ENCODE peak calls at places on chromosome 1, in eight cellular contexts. D is H9, W is right lobe of liver, R is A549, C is mesothelial cell of epicardium, M is AG09309, E is breast epithelium, H is stomach. B is an unnamed sample.

GRCh38 chr1:59947047-59947938 is 20.7 kb upstream of the CYP2J2 start:
- DNase-seq in D (peak; percentile 63), W (peak; percentile 66), R (peak; percentile 52), C (peak; percentile 25), M (peak; percentile 13), E (no peak), H (peak; percentile 61), B (peak; percentile 26)

GRCh38 chr1:232471250-232471649 is 158.7 kb downstream of the SIPA1L2 start:
- DNase-seq in D (no peak), W (no peak), R (no peak), C (no peak), M (no peak), E (no peak), H (no peak), B (no peak)

GRCh38 chr1:229027622-229028182 is 243.2 kb upstream of the RAB4A start:
- DNase-seq in D (no peak), W (no peak), R (no peak), C (no peak), M (peak; percentile 4), E (no peak), H (no peak), B (peak; percentile 50)

GRCh38 chr1:110196917-110197782 is 13.0 kb upstream of the KCNC4 start:
- DNase-seq in D (peak; percentile 50), W (no peak), R (peak; percentile 50), C (no peak), M (no peak), E (no peak), H (peak; percentile 37), B (no peak)

GRCh38 chr1:24555591-24556413 is at the start of gene NCMAP:
- DNase-seq in D (peak; percentile 52), W (peak; percentile 81), R (no peak), C (no peak), M (no peak), E (peak; percentile 50), H (peak; percentile 88), B (no peak)

GRCh38 chr1:156677616-156678596 is 699 bp upstream of the NES start:
- DNase-seq in D (peak; percentile 81), W (no peak), R (peak; percentile 85), C (no peak), M (peak; percentile 56), E (peak; percentile 57), H (peak; percentile 54), B (peak; percentile 84)

GRCh38 chr1:154502066-154502741 is at the start of the genes SHE and TDRD10:
- DNase-seq in D (peak; percentile 48), W (peak; percentile 53), R (no peak), C (no peak), M (no peak), E (no peak), H (no peak), B (peak; percentile 26)

GRCh38 chr1:234645474-234645953 is 35.5 kb upstream of the IRF2BP2 start:
- DNase-seq in D (no peak), W (no peak), R (no peak), C (no peak), M (no peak), E (no peak), H (no peak), B (no peak)

GRCh38 chr1:242062271-242062670 is 63.4 kb upstream of the MAP1LC3C start:
- DNase-seq in D (no peak), W (no peak), R (no peak), C (no peak), M (no peak), E (no peak), H (no peak), B (no peak)

GRCh38 chr1:78048446-78048845 is 2.7 kb downstream of the GIPC2 start:
- DNase-seq in D (no peak), W (no peak), R (no peak), C (no peak), M (no peak), E (no peak), H (no peak), B (no peak)

GRCh38 chr1:223846668-223847007 is 891 bp upstream of the TP53BP2 start:
- DNase-seq in D (no peak), W (peak; percentile 61), R (peak; percentile 42), C (no peak), M (no peak), E (no peak), H (no peak), B (peak; percentile 42)

GRCh38 chr1:56070601-56071000 is 508.8 kb downstream of the PLPP3 start:
- DNase-seq in D (no peak), W (no peak), R (no peak), C (no peak), M (no peak), E (no peak), H (no peak), B (no peak)

DNA sequence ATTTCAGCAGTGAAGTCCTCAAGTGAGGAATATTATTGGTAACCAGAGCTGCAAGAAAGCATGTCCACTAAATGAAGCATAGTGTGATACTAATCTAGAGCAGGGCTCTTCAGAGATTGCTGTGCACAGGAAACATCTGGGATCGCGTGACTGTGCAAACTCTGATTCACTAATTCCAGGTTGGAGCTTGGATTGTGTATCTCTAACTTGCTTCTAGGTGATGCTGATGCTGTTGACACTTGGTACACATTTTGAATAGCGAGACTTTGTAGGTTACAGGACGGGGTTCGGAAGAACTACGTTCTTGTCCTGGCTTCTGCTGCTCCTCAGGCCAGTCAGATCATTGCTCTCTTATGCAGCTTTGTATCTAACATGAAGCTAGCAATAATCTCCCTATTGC is 66.5 kb downstream of the PRRX1 start:
- DNase-seq in D (no peak), W (no peak), R (no peak), C (no peak), M (no peak), E (no peak), H (no peak), B (no peak)
- TF ChIP-seq CTCF in D (no peak), W (no peak), R (no peak), C (no peak), M (no peak), E (no peak), H (no peak), B (no peak)

GRCh38 chr1:205749826-205750682 is at the start of gene NUCKS1:
- DNase-seq in D (peak; percentile 99), W (peak; percentile 99), R (peak; percentile 100), C (peak; percentile 90), M (peak; percentile 98), E (peak; percentile 100), H (peak; percentile 98), B (peak; percentile 98)
- TF ChIP-seq CTCF in D (peak; percentile 30), W (peak; percentile 7), R (no peak), C (no peak), M (peak; percentile 7), E (no peak), H (no peak), B (peak; percentile 41)

GRCh38 chr1:26180010-26180506 is 2.8 kb downstream of the CNKSR1 start:
- DNase-seq in D (no peak), W (no peak), R (no peak), C (no peak), M (no peak), E (no peak), H (no peak), B (no peak)

GRCh38 chr1:26175346-26175745 is 1.9 kb upstream of the CNKSR1 start:
- DNase-seq in D (no peak), W (no peak), R (no peak), C (no peak), M (no peak), E (no peak), H (no peak), B (no peak)

GRCh38 chr1:26181586-26182371 is 4.5 kb downstream of the CNKSR1 start:
- DNase-seq in D (no peak), W (no peak), R (no peak), C (no peak), M (no peak), E (no peak), H (no peak), B (no peak)

GRCh38 chr1:26182372-26182675 is 5.0 kb downstream of the CNKSR1 start:
- DNase-seq in D (no peak), W (no peak), R (no peak), C (no peak), M (no peak), E (no peak), H (no peak), B (no peak)

GRCh38 chr1:26177182-26177684 is at the start of gene CNKSR1:
- DNase-seq in D (peak; percentile 97), W (no peak), R (no peak), C (no peak), M (no peak), E (peak; percentile 85), H (peak; percentile 87), B (no peak)
- TF ChIP-seq CTCF in D (peak; percentile 64), W (no peak), R (no peak), C (no peak), M (no peak), E (no peak), H (peak; percentile 6), B (no peak)

GRCh38 chr1:199295102-199295501 is 656.3 kb downstream of the PTPRC start:
- DNase-seq in D (no peak), W (no peak), R (no peak), C (no peak), M (no peak), E (no peak), H (no peak), B (no peak)
- TF ChIP-seq CTCF in D (no peak), W (no peak), R (no peak), C (no peak), M (no peak), E (no peak), H (no peak), B (no peak)

GRCh38 chr1:201258763-201259230 is 24.5 kb upstream of the PKP1 start:
- DNase-seq in D (no peak), W (no peak), R (no peak), C (no peak), M (no peak), E (peak; percentile 16), H (no peak), B (no peak)
- TF ChIP-seq CTCF in D (no peak), W (no peak), R (no peak), C (no peak), M (no peak), E (no peak), H (no peak), B (no peak)

GRCh38 chr1:178776553-178776952 is 51.5 kb downstream of the RALGPS2 start:
- DNase-seq in D (no peak), W (no peak), R (no peak), C (no peak), M (no peak), E (no peak), H (no peak), B (no peak)
- TF ChIP-seq CTCF in D (no peak), W (no peak), R (no peak), C (no peak), M (no peak), E (no peak), H (no peak), B (no peak)

GRCh38 chr1:162294015-162294414 is 82.6 kb downstream of the SPATA46 start:
- DNase-seq in D (no peak), W (no peak), R (no peak), C (no peak), M (no peak), E (no peak), H (no peak), B (no peak)
- TF ChIP-seq CTCF in D (no peak), W (no peak), R (no peak), C (no peak), M (no peak), E (no peak), H (no peak), B (no peak)

DNA sequence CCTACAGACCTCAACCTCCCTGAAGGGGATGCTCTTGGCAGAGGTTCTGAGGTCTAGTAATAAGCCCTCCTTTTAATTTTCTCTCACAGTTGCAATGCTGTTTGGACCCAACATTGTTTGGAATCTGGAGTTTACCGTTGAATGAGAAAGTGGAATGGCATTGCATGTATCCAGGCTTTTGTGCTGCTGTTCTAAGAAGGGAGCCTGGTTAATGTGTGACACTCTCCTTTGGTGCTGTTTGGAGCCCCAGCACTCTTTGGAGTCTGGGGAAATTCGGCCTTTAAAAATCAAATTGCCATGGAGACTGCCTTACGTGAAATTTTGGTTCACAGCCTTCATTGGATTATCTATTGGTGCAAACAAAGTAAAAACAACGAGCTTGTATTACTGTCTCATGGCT is 23.7 kb upstream of the TMEM61 start:
- DNase-seq in D (no peak), W (no peak), R (no peak), C (no peak), M (no peak), E (no peak), H (no peak), B (no peak)
- TF ChIP-seq CTCF in D (no peak), W (no peak), R (no peak), C (no peak), M (no peak), E (no peak), H (no peak), B (no peak)